ENCODE peak calls at places on chromosomes 11 and 22, in ten cellular contexts. Q is right lobe of liver; W is PC-9; M is IMR-90; E is uterus; A is GM12878; F is CD4-positive, alpha-beta memory T cell; I is A549; V is brain microvascular endothelial cell; Z is endodermal cell. K is an unnamed sample.

GRCh38 chr11:115247404-115247803 is 256.8 kb downstream of the CADM1 start:
- DNase-seq in V (no peak), Z (no peak), Q (no peak), M (no peak), A (no peak), E (no peak), F (no peak), I (no peak), W (no peak), K (no peak)

GRCh38 chr11:29018631-29019030 is 910.4 kb downstream of the METTL15 start:
- DNase-seq in E (no peak), Z (no peak), Q (no peak), F (no peak), A (no peak), V (peak), M (peak), I (peak), W (no peak), K (peak)

GRCh38 chr11:116835042-116835772 is 2.2 kb downstream of the APOA1 start:
- DNase-seq in E (no peak), F (no peak), V (no peak), Z (peak), Q (peak), A (no peak), W (no peak), M (no peak), I (no peak), K (no peak)

GRCh38 chr22:50440544-50441249 is 34.1 kb downstream of the SBF1 start:
- DNase-seq in W (no peak), Z (no peak), V (no peak), Q (peak), E (no peak), F (no peak), M (no peak), I (no peak), A (no peak), K (no peak)

GRCh38 chr22:48578138-48579034 is 1249.3 kb downstream of the BRD1 start:
- DNase-seq in E (no peak), F (no peak), Z (no peak), I (no peak), A (no peak), M (no peak), V (no peak), Q (no peak), W (no peak), K (no peak)

GRCh38 chr11:20770421-20770935 is 101.1 kb downstream of the NELL1 start:
- DNase-seq in Z (no peak), F (no peak), I (no peak), Q (no peak), A (no peak), E (no peak), M (no peak), W (no peak), V (no peak), K (no peak)

GRCh38 chr22:23915230-23915754 is 21.1 kb downstream of the MIF start:
- DNase-seq in I (no peak), F (no peak), A (no peak), E (no peak), W (no peak), V (no peak), Z (peak), M (no peak), Q (no peak), K (no peak)

GRCh38 chr22:35258144-35258988 is 1.1 kb downstream of the HMGXB4 start:
- DNase-seq in I (peak), W (no peak), Q (no peak), Z (peak), F (no peak), M (peak), V (no peak), A (no peak), E (no peak), K (no peak)

GRCh38 chr11:59259867-59260475 is 47.2 kb upstream of the MPEG1 start:
- DNase-seq in I (no peak), Z (peak), V (no peak), E (no peak), F (no peak), A (no peak), M (no peak), Q (no peak), W (no peak), K (no peak)

GRCh38 chr11:76512851-76513653 is 68.2 kb downstream of the EMSY start:
- DNase-seq in Q (no peak), W (no peak), E (no peak), Z (no peak), I (no peak), M (peak), V (no peak), A (no peak), F (no peak), K (no peak)

GRCh38 chr11:101913631-101914030 is 1.2 kb upstream of the CEP126 start:
- DNase-seq in A (no peak), Q (no peak), E (no peak), M (no peak), Z (no peak), I (no peak), V (no peak), F (no peak), W (no peak), K (no peak)

GRCh38 chr22:37026325-37026724 is 6.8 kb downstream of the MPST start:
- DNase-seq in V (no peak), Z (no peak), I (no peak), W (no peak), A (no peak), Q (no peak), M (no peak), F (no peak), E (no peak), K (no peak)

GRCh38 chr11:123063396-123064267 is 1.7 kb upstream of the HSPA8 start:
- DNase-seq in E (peak), V (peak), A (no peak), W (no peak), F (peak), Z (no peak), Q (peak), I (no peak), M (peak), K (peak)

GRCh38 chr22:30235687-30236170 is 10.8 kb downstream of the LIF start:
- DNase-seq in Z (peak), E (no peak), F (no peak), A (no peak), I (peak), W (peak), Q (no peak), M (peak), V (peak), K (peak)

GRCh38 chr22:50713571-50714056 is 24.4 kb upstream of the ACR start:
- DNase-seq in F (no peak), M (no peak), A (no peak), V (no peak), I (no peak), Z (no peak), W (no peak), E (no peak), Q (peak), K (no peak)

GRCh38 chr11:82899191-82899820 is 924 bp downstream of the PRCP start:
- DNase-seq in V (no peak), A (peak), F (peak), M (no peak), E (no peak), W (no peak), I (no peak), Q (no peak), Z (no peak), K (no peak)

GRCh38 chr11:72753341-72754148 is 1.3 kb upstream of the ARAP1 start:
- DNase-seq in I (no peak), A (no peak), W (no peak), V (no peak), E (no peak), Z (no peak), F (no peak), M (no peak), Q (no peak), K (no peak)

GRCh38 chr11:122823564-122823963 is 14.7 kb upstream of the CRTAM start:
- DNase-seq in Q (no peak), A (no peak), I (no peak), M (no peak), V (no peak), F (no peak), Z (no peak), E (no peak), W (no peak), K (no peak)

GRCh38 chr11:126175261-126175885 is 36.1 kb downstream of the RPUSD4 start:
- DNase-seq in Q (no peak), I (no peak), W (no peak), A (no peak), V (no peak), M (no peak), F (no peak), Z (no peak), E (peak), K (no peak)

GRCh38 chr11:73980001-73980960 is 2.4 kb downstream of the UCP2 start:
- DNase-seq in E (no peak), A (peak), M (peak), Z (peak), F (peak), I (no peak), W (peak), Q (peak), V (no peak), K (no peak)

GRCh38 chr22:50169774-50170341 is 673 bp upstream of the PANX2 start:
- DNase-seq in Q (peak), F (no peak), E (no peak), W (peak), A (no peak), Z (peak), V (no peak), I (no peak), M (no peak), K (no peak)

GRCh38 chr11:113967361-113967760 is 7.5 kb upstream of the HTR3A start:
- DNase-seq in Q (no peak), W (no peak), I (no peak), A (no peak), V (no peak), E (no peak), F (no peak), Z (no peak), M (no peak), K (no peak)

GRCh38 chr11:69949327-69949726 is 128.8 kb upstream of the ANO1 start:
- DNase-seq in Z (peak), V (peak), Q (no peak), E (no peak), W (peak), F (no peak), I (peak), A (no peak), M (peak), K (peak)

GRCh38 chr11:134248910-134249480 is 4.2 kb downstream of the THYN1 start:
- DNase-seq in V (no peak), Q (no peak), A (no peak), E (no peak), M (peak), F (no peak), I (no peak), W (no peak), Z (no peak), K (no peak)

GRCh38 chr22:36331912-36332622 is 55.7 kb downstream of the MYH9 start:
- DNase-seq in V (no peak), E (peak), A (peak), M (peak), Q (peak), F (peak), W (peak), I (peak), Z (peak), K (peak)

GRCh38 chr11:118608268-118609214 is 1.1 kb downstream of the PHLDB1 start:
- DNase-seq in Z (peak), Q (peak), V (peak), A (no peak), I (no peak), M (peak), F (peak), E (peak), W (peak), K (peak)

GRCh38 chr11:81444306-81444705 is 1289.4 kb downstream of the FAM181B start:
- DNase-seq in V (no peak), Q (no peak), A (no peak), I (no peak), W (no peak), M (no peak), Z (peak), E (no peak), F (no peak), K (no peak)

GRCh38 chr11:67628710-67629385 is 889 bp downstream of the NUDT8 start:
- DNase-seq in M (no peak), Q (peak), A (no peak), W (no peak), Z (no peak), F (no peak), I (no peak), E (no peak), V (no peak), K (no peak)

GRCh38 chr11:86671386-86672006 is 920 bp downstream of the ME3 start:
- DNase-seq in A (no peak), V (no peak), M (no peak), W (peak), I (peak), E (peak), F (no peak), Q (peak), Z (peak), K (peak)

GRCh38 chr11:20617346-20617745 is 17.9 kb downstream of the SLC6A5 start:
- DNase-seq in E (no peak), I (no peak), Z (no peak), W (no peak), A (no peak), Q (no peak), M (no peak), F (no peak), V (no peak), K (no peak)

GRCh38 chr11:124656759-124657627 is 16.5 kb downstream of the SIAE start:
- DNase-seq in I (no peak), W (no peak), Z (peak), A (no peak), E (no peak), M (peak), F (no peak), Q (no peak), V (peak), K (no peak)

GRCh38 chr22:29705651-29706050 is 14.2 kb upstream of the CABP7 start:
- DNase-seq in E (no peak), V (no peak), Q (no peak), F (no peak), M (no peak), Z (no peak), W (no peak), A (no peak), I (no peak), K (no peak)

GRCh38 chr22:48535868-48536690 is 1291.6 kb downstream of the BRD1 start:
- DNase-seq in E (no peak), A (no peak), W (no peak), F (no peak), I (no peak), Q (no peak), M (no peak), Z (no peak), V (no peak), K (no peak)

GRCh38 chr22:47835726-47836125 is 1073.3 kb downstream of the TBC1D22A start:
- DNase-seq in W (peak), Q (no peak), F (no peak), I (no peak), E (no peak), V (peak), A (no peak), Z (no peak), M (peak), K (peak)

GRCh38 chr11:47154738-47155570 is 21.7 kb downstream of the ARFGAP2 start:
- DNase-seq in Q (no peak), A (no peak), I (no peak), M (no peak), E (no peak), V (no peak), W (no peak), Z (peak), F (no peak), K (no peak)

GRCh38 chr11:47152126-47152952 is 24.3 kb downstream of the ARFGAP2 start:
- DNase-seq in Q (no peak), A (no peak), W (no peak), E (no peak), Z (no peak), V (no peak), I (no peak), M (peak), F (no peak), K (no peak)

GRCh38 chr11:47156333-47156732 is 20.3 kb downstream of the ARFGAP2 start:
- DNase-seq in W (no peak), I (no peak), Q (no peak), Z (no peak), M (peak), E (no peak), F (no peak), A (no peak), V (no peak), K (no peak)

GRCh38 chr11:47155914-47156313 is 20.8 kb downstream of the ARFGAP2 start:
- DNase-seq in V (no peak), F (no peak), Q (no peak), Z (no peak), A (no peak), M (no peak), E (no peak), I (no peak), W (no peak), K (no peak)

GRCh38 chr11:47152953-47153950 is 23.4 kb downstream of the ARFGAP2 start:
- DNase-seq in A (peak), E (peak), F (peak), W (peak), Q (peak), Z (peak), V (peak), I (peak), M (peak), K (peak)
- H3K27ac ChIP-seq in A (no peak), E (peak), F (no peak), W (no peak), Q (no peak), Z (peak), V (no peak), I (no peak), M (no peak), K (no peak)

GRCh38 chr22:20424553-20424936 is 13.1 kb downstream of the SCARF2 start:
- DNase-seq in I (no peak), W (no peak), E (no peak), A (no peak), F (no peak), Z (no peak), Q (no peak), M (no peak), V (no peak), K (no peak)

GRCh38 chr22:20424937-20425587 is 12.6 kb downstream of the SCARF2 start:
- DNase-seq in V (peak), M (no peak), Q (no peak), Z (peak), W (no peak), E (peak), I (no peak), A (no peak), F (no peak), K (no peak)

GRCh38 chr22:20427945-20428417 is 9.6 kb downstream of the SCARF2 start:
- DNase-seq in A (no peak), Z (no peak), M (no peak), E (no peak), F (no peak), I (no peak), W (no peak), V (no peak), Q (no peak), K (no peak)

GRCh38 chr22:20427104-20427944 is 10.3 kb downstream of the SCARF2 start:
- DNase-seq in A (no peak), W (no peak), E (no peak), Z (no peak), V (no peak), I (no peak), F (no peak), M (no peak), Q (no peak), K (no peak)

DNA sequence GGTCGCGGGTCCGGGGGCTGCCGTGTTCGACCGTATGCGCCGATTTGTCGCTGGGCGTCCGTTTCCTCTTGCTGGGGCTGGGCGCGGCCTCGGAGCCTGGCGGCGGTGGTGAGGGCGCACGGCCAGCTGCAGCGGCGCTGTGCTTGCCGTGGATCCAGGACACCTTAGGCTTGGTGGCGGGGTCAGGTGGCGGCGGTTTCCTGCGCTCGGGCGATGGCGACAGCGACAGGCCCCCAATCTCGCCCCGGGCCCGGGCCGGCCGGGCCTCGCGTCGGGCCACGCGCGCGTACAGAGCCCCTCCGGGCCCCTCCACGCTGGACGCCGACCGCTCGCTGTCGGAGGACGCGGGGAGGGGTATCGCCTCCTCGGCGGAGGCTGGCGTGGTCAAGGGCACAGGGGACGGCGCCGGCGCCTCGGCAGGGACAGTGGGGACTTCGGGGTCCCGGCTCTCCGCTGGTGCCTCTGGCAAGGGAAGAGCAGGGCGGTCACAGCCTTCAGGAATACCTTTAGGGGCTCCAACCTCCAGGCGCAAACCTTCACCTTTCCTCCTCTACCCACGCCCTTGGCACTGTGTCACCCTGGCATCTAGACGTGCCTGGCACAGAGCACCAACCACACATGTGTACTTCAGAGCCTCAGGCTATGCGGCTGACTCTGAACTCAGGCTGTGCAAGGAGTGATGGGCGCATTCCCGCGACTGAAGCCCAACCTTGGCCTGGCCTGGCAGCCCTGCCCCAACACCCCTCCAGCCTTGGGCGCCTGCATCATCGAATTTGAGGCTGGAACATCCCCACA is 11.6 kb downstream of the SCARF2 start:
- DNase-seq in A (no peak), I (no peak), V (no peak), Q (no peak), Z (no peak), E (no peak), M (no peak), W (no peak), F (no peak), K (no peak)
- H3K4me3 ChIP-seq in A (no peak), I (no peak), V (no peak), Q (no peak), Z (no peak), E (no peak), M (no peak), W (no peak), F (no peak), K (no peak)

GRCh38 chr22:42073568-42074152 is 388 bp upstream of the PHETA2 start:
- DNase-seq in E (no peak), F (no peak), Q (no peak), Z (no peak), I (no peak), V (no peak), W (no peak), A (no peak), M (no peak), K (no peak)
- H3K27ac ChIP-seq in E (peak), F (peak), Q (peak), Z (no peak), I (no peak), V (peak), W (no peak), A (no peak), M (peak), K (peak)

GRCh38 chr11:31804439-31805036 is 6.6 kb downstream of the PAX6 start:
- DNase-seq in E (no peak), Q (no peak), W (no peak), Z (peak), V (no peak), M (no peak), A (no peak), F (no peak), I (no peak), K (no peak)
- H3K4me3 ChIP-seq in E (no peak), Q (no peak), W (no peak), Z (peak), V (no peak), M (no peak), A (peak), F (no peak), I (no peak), K (no peak)

GRCh38 chr11:7896026-7896785 is 34.9 kb downstream of the OR10A6 start:
- DNase-seq in A (no peak), V (no peak), W (no peak), Z (no peak), F (no peak), M (no peak), I (no peak), Q (peak), E (no peak), K (no peak)

GRCh38 chr11:7892751-7893356 is 38.2 kb downstream of the OR10A6 start:
- DNase-seq in I (peak), Z (no peak), F (peak), V (peak), Q (no peak), E (no peak), W (no peak), A (no peak), M (peak), K (no peak)

GRCh38 chr11:7892059-7892699 is 38.9 kb downstream of the OR10A6 start:
- DNase-seq in F (no peak), W (no peak), I (no peak), A (no peak), Q (no peak), V (peak), E (no peak), M (peak), Z (no peak), K (peak)

GRCh38 chr11:7893792-7894191 is 37.3 kb downstream of the OR10A6 start:
- DNase-seq in A (no peak), V (no peak), W (no peak), Q (no peak), Z (no peak), I (no peak), M (no peak), F (no peak), E (no peak), K (no peak)

GRCh38 chr11:7894251-7894650 is 36.8 kb downstream of the OR10A6 start:
- DNase-seq in F (no peak), A (no peak), E (no peak), Z (no peak), W (no peak), I (no peak), M (no peak), V (no peak), Q (no peak), K (no peak)
- H3K27ac ChIP-seq in F (no peak), A (no peak), E (no peak), Z (no peak), W (no peak), I (no peak), M (no peak), V (no peak), Q (no peak), K (no peak)

K was measured in SJSA1.